ENCODE peak calls at places on chromosomes 3 and 15, in five cellular contexts. X is H1, K is K562, H is HL-60, O is HepG2. N is an unnamed sample.

GRCh38 chr3:66038384-66038725 is 363 bp downstream of the MAGI1 start:
- DNase-seq in X (peak), K (peak), H (no peak), O (no peak), N (no peak)

GRCh38 chr15:48424076-48424475 is 92.8 kb downstream of the DUT start:
- DNase-seq in X (no peak), K (no peak), H (no peak), O (no peak), N (no peak)

GRCh38 chr3:187025656-187026320 is 95.5 kb downstream of the ST6GAL1 start:
- DNase-seq in X (peak), K (peak), H (no peak), O (no peak), N (peak)

GRCh38 chr15:33834892-33835730 is 133.2 kb upstream of the CHRM5 start:
- DNase-seq in X (peak), K (no peak), H (no peak), O (no peak), N (no peak)

GRCh38 chr15:31392761-31393401 is 66.2 kb downstream of the KLF13 start:
- DNase-seq in X (peak), K (no peak), H (no peak), O (no peak), N (no peak)

GRCh38 chr3:29436612-29437313 is 155.9 kb downstream of the RBMS3 start:
- DNase-seq in X (no peak), K (no peak), H (no peak), O (no peak), N (no peak)

GRCh38 chr15:45187578-45187893 is 230 bp downstream of the SHF start:
- DNase-seq in X (no peak), K (no peak), H (no peak), O (no peak), N (no peak)

GRCh38 chr3:50264389-50264963 is 4.5 kb upstream of the SEMA3B start:
- DNase-seq in X (peak), K (no peak), H (no peak), O (peak), N (peak)

GRCh38 chr3:38404286-38404685 is 49.4 kb upstream of the ACVR2B start:
- DNase-seq in X (no peak), K (no peak), H (no peak), O (no peak), N (no peak)
- TF ChIP-seq GABPA in X (no peak), K (no peak), H (no peak), O (no peak), N (no peak)

DNA sequence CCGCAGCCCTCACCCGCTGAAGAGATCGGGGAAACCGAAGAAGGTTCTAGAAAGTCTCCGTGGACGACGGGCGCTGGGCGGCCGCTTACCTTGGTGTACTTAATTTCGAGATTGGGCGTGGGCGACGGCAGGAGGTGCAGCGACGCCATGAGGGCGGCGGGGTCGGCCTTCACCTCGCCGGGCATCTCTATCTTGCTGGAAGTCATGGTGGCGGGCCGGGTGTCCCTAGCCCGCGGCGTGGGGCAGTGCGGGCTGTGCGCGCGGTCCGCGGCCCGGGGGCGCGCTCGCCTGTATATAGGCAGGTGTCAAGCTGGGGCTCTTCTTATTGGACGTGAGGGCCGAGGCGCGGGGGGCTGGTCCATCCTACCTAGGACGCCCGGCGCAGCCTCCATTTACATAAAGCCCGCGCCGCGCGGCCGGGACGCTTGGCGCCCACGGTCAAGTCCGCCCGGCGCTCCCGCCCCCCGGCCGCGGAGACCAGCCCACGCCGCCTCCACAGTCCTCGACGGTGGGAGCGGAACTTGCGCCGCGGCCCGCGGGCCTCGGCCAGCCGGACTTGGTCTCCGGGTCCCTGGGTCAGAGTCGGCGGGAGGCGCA is at the start of gene ALDH1A2:
- DNase-seq in X (peak), K (peak), H (no peak), O (no peak), N (peak)
- TF ChIP-seq GABPA in X (no peak), K (no peak), H (no peak), O (no peak), N (no peak)

DNA sequence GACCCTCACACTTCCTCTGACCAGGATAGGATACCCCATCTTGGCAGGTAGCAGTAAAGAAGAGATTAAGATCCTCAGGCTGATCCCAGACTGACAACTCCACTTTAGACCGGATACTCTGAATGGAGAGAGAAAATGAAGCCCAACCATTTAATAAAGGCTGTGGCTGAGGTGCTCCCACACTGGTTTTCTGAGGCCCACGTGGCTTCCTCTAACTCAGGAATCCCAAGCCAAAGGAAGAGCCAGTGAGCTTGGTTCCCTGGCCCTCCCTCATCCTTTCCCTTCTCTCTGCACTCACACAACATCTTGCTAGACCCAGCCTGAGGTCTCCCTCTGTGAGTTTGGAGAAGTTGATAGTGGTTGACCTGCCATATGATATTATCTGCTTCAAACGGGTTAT is 78.1 kb downstream of the ITGB5 start:
- DNase-seq in X (no peak), K (no peak), H (no peak), O (no peak), N (no peak)
- TF ChIP-seq GABPA in X (no peak), K (no peak), H (no peak), O (no peak), N (no peak)

DNA sequence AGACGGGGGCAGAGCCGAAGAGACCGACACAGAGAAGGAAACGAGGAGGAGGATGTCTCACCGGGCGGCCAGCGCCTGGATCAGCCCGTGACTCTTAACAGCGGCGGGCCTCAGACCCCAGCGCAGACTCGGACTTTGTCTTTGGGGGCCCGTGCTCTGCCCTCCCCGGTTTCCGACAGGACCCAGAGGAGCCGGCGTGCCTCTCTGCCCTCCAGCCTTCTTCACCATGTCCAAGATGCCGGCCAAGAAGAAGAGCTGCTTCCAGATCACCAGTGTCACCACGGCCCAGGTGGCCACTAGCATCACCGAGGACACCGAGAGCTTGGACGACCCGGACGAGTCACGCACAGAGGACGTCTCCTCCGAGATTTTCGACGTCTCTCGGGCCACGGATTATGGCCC is 1.0 kb downstream of the TSC22D2 start:
- DNase-seq in X (no peak), K (peak), H (no peak), O (no peak), N (no peak)
- TF ChIP-seq GABPA in X (no peak), K (no peak), H (no peak), O (no peak), N (no peak)

GRCh38 chr3:129123314-129124060 is 1.9 kb upstream of the RAB43 start:
- DNase-seq in X (no peak), K (no peak), H (peak), O (peak), N (no peak)

GRCh38 chr3:129121792-129122696 is at the start of gene RAB43:
- DNase-seq in X (peak), K (peak), H (peak), O (peak), N (peak)

GRCh38 chr3:129121016-129121791 is 400 bp downstream of the RAB43 start:
- DNase-seq in X (no peak), K (no peak), H (peak), O (no peak), N (peak)

GRCh38 chr3:129120254-129121004 is 1.2 kb downstream of the RAB43 start:
- DNase-seq in X (peak), K (peak), H (peak), O (peak), N (peak)

GRCh38 chr3:129122697-129123055 is 1.1 kb upstream of the RAB43 start:
- DNase-seq in X (no peak), K (no peak), H (no peak), O (no peak), N (no peak)
- TF ChIP-seq GABPA in X (no peak), K (no peak), H (no peak), O (no peak), N (no peak)

DNA sequence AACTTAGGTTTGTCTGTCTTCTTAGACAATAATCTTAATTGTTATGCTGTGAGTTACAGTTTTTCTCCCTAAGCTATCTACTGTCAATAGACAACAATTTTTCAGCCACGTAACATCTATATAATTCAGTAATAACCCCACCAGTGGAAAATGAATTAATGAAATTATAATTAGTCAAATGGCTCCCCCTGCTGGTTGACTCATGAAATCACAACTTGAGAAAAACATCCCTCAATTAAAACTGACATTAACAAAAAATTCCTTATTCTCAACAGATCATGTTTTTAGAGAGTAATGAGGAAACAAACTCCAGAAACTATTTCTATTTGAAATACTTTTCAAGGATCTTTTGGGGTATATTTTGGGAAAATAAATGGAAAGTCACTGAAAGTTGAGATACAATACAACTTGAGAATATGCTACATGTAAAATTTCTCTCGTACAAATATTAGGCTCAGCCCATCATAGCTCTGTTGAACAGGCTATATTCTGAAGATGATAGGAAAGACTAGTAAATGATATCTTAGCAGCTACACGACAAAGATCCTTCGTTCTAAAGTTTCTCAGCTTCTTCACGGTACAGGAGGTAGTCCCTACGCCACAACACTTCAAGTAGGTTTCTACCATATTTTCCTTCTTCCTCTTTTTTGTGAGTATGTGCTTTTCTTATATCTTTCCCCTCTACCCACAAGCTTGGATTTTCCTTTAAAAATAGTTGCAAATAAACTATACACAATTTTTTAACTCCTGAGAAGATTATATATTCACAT is 20.7 kb downstream of the PPP1R2 start:
- DNase-seq in X (no peak), K (peak), H (no peak), O (no peak), N (peak)
- TF ChIP-seq GABPA in X (no peak), K (no peak), H (no peak), O (no peak), N (no peak)

GRCh38 chr3:71062920-71063767 is 520.4 kb downstream of the FOXP1 start:
- DNase-seq in X (no peak), K (peak), H (no peak), O (no peak), N (peak)

GRCh38 chr3:71062037-71062919 is 521.2 kb downstream of the FOXP1 start:
- DNase-seq in X (no peak), K (no peak), H (no peak), O (no peak), N (no peak)

GRCh38 chr3:71064288-71064975 is 519.1 kb downstream of the FOXP1 start:
- DNase-seq in X (peak), K (peak), H (peak), O (peak), N (peak)

GRCh38 chr3:71064976-71065763 is 518.4 kb downstream of the FOXP1 start:
- DNase-seq in X (peak), K (peak), H (peak), O (peak), N (no peak)

GRCh38 chr3:71063768-71064287 is 519.7 kb downstream of the FOXP1 start:
- DNase-seq in X (no peak), K (peak), H (peak), O (peak), N (peak)
- TF ChIP-seq GABPA in X (no peak), K (no peak), H (no peak), O (no peak), N (no peak)

GRCh38 chr3:37974121-37974927 is 16.3 kb upstream of the VILL start:
- DNase-seq in X (peak), K (peak), H (peak), O (peak), N (peak)
- TF ChIP-seq GABPA in X (no peak), K (no peak), H (no peak), O (no peak), N (no peak)

GRCh38 chr3:123741058-123741511 is 143.0 kb downstream of the MYLK start:
- DNase-seq in X (no peak), K (no peak), H (no peak), O (no peak), N (no peak)
- TF ChIP-seq GABPA in X (no peak), K (no peak), H (no peak), O (no peak), N (no peak)

DNA sequence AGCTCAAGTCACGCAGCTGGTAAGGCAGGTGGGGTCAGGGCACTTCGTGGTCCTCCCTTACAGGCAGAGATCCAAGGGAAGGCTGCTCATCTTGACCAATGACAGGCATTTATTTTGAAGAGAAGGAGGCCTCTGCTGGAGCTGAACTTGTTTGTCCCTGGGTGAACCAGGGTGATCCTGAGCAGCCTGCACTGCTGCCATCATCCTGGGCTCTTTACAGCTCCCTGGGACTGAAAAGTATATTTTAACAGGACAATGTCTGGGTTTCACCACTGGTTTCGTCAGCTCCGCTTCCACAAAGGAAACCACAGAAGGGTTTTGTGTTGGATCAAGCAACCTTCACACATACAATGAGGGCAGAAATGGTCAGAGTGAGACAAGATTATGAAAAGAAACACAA is 400.8 kb upstream of the TPM1 start:
- DNase-seq in X (no peak), K (no peak), H (peak), O (no peak), N (no peak)
- TF ChIP-seq GABPA in X (no peak), K (no peak), H (no peak), O (no peak), N (no peak)